ENCODE peak calls at places on chromosomes 5 and 9, in five cellular contexts. One of them, this sample, is unnamed.

GRCh38 chr5:174523311-174524159 is 200.8 kb upstream of the MSX2 start:
- DNase-seq in tibial artery: no peak
- DNase-seq in GM12878: no peak
- DNase-seq in epithelial cell of esophagus: no peak
- DNase-seq in pancreas: no peak
- DNase-seq in this sample: no peak

GRCh38 chr9:131695366-131696162 is 44.3 kb downstream of the RAPGEF1 start:
- DNase-seq in tibial artery: no peak
- DNase-seq in GM12878: no peak
- DNase-seq in epithelial cell of esophagus: no peak
- DNase-seq in pancreas: no peak
- DNase-seq in this sample: no peak

GRCh38 chr5:26700759-26701384 is 337.5 kb downstream of the CDH9 start:
- DNase-seq in tibial artery: no peak
- DNase-seq in GM12878: no peak
- DNase-seq in epithelial cell of esophagus: peak
- DNase-seq in pancreas: no peak
- DNase-seq in this sample: no peak

GRCh38 chr5:76326559-76327351 is 76.3 kb upstream of the IQGAP2 start:
- DNase-seq in tibial artery: no peak
- DNase-seq in GM12878: no peak
- DNase-seq in epithelial cell of esophagus: no peak
- DNase-seq in pancreas: no peak
- DNase-seq in this sample: no peak

GRCh38 chr5:57066921-57067914 is 106.6 kb upstream of the GPBP1 start:
- DNase-seq in tibial artery: no peak
- DNase-seq in GM12878: no peak
- DNase-seq in epithelial cell of esophagus: peak
- DNase-seq in pancreas: no peak
- DNase-seq in this sample: no peak

GRCh38 chr9:96551403-96551802 is 68.2 kb downstream of the CDC14B start:
- DNase-seq in tibial artery: no peak
- DNase-seq in GM12878: no peak
- DNase-seq in epithelial cell of esophagus: no peak
- DNase-seq in pancreas: no peak
- DNase-seq in this sample: no peak

GRCh38 chr5:79875230-79875629 is 115.8 kb downstream of the MTX3 start:
- DNase-seq in tibial artery: no peak
- DNase-seq in GM12878: no peak
- DNase-seq in epithelial cell of esophagus: no peak
- DNase-seq in pancreas: no peak
- DNase-seq in this sample: no peak

GRCh38 chr5:144289277-144289676 is 118.6 kb downstream of the KCTD16 start:
- DNase-seq in tibial artery: no peak
- DNase-seq in GM12878: no peak
- DNase-seq in epithelial cell of esophagus: no peak
- DNase-seq in pancreas: no peak
- DNase-seq in this sample: no peak

GRCh38 chr5:151695464-151695863 is 8.7 kb upstream of the SPARC start:
- DNase-seq in tibial artery: no peak
- DNase-seq in GM12878: no peak
- DNase-seq in epithelial cell of esophagus: no peak
- DNase-seq in pancreas: no peak
- DNase-seq in this sample: no peak

GRCh38 chr5:1748271-1748670 is 51.4 kb downstream of the MRPL36 start:
- DNase-seq in tibial artery: peak
- DNase-seq in GM12878: no peak
- DNase-seq in epithelial cell of esophagus: no peak
- DNase-seq in pancreas: no peak
- DNase-seq in this sample: no peak

GRCh38 chr5:168365581-168366081 is 74.2 kb downstream of the WWC1 start:
- DNase-seq in tibial artery: peak
- DNase-seq in GM12878: no peak
- DNase-seq in epithelial cell of esophagus: peak
- DNase-seq in pancreas: peak
- DNase-seq in this sample: no peak

GRCh38 chr9:76803762-76804161 is 39.5 kb downstream of the PCA3 start:
- DNase-seq in tibial artery: no peak
- DNase-seq in GM12878: no peak
- DNase-seq in epithelial cell of esophagus: no peak
- DNase-seq in pancreas: no peak
- DNase-seq in this sample: no peak

GRCh38 chr5:104626122-104626521 is 1063.5 kb upstream of the NUDT12 start:
- DNase-seq in tibial artery: no peak
- DNase-seq in GM12878: no peak
- DNase-seq in epithelial cell of esophagus: no peak
- DNase-seq in pancreas: no peak
- DNase-seq in this sample: no peak

GRCh38 chr9:137294091-137294683 is 7.9 kb downstream of the NRARP start:
- DNase-seq in tibial artery: no peak
- DNase-seq in GM12878: no peak
- DNase-seq in epithelial cell of esophagus: peak
- DNase-seq in pancreas: peak
- DNase-seq in this sample: no peak
- H3K4me3 ChIP-seq in tibial artery: no peak
- H3K4me3 ChIP-seq in GM12878: no peak
- H3K4me3 ChIP-seq in epithelial cell of esophagus: peak
- H3K4me3 ChIP-seq in pancreas: peak
- H3K4me3 ChIP-seq in this sample: no peak

DNA sequence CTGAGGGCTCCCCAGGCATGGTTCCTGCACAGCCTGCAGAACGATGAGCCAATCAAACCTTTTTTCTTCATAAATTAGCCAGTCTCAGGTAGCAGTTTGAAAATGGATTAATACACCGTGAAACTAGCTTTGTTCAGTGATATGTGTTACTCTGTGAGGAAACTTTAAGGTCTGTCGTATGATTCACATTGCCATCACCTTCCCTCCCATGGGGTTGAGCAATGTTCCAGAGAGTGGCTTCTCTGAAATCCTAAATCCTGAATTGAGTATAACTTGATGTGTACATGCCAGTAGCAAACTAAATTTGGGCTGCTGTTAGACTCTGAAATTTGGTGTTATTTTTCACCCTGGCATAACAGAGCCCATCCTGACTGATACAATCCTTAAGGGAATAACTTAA is 866.4 kb upstream of the C9orf72 start:
- DNase-seq in tibial artery: no peak
- DNase-seq in GM12878: no peak
- DNase-seq in epithelial cell of esophagus: peak
- DNase-seq in pancreas: no peak
- DNase-seq in this sample: no peak
- H3K4me3 ChIP-seq in tibial artery: no peak
- H3K4me3 ChIP-seq in GM12878: no peak
- H3K4me3 ChIP-seq in epithelial cell of esophagus: no peak
- H3K4me3 ChIP-seq in pancreas: no peak
- H3K4me3 ChIP-seq in this sample: no peak

DNA sequence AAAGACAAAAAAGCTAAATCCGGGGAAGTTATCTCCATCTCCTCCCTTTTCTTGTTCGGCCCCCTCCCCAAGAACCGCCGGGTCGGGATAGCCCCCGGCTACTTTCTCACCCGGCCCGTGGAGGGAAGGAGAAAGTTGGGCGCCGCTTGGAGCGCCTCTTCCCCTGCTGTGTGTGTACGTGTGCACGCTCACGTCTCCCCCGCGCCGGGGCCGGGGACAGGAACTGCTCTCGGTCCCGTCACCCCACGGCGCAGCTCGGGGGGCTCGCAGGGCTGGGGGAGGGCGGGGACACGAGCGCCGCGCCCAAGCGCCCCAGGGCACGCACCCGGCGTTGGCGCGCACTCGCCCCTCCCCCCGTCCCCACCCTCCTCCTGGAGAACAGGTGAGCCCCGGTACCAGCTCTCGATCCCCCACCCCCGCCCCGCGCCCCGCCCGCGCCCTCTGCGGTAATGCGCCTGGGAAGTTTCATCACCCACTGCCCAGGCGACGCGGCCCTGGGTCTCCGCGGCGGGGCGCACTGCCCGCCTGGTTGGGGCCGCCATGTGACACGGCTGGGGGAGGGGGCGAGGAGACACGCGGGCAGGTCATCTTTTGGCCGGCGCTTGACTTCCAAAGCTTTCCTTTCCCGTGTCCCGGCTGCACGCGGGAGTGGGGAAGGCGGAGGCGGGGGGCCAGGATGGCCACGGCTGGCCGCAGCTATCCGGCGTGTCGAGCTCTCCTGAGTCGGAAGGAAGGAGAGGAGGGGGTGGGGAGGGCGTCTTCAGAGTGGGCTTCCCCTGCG is 1.3 kb upstream of the STC2 start:
- DNase-seq in tibial artery: no peak
- DNase-seq in GM12878: peak
- DNase-seq in epithelial cell of esophagus: peak
- DNase-seq in pancreas: peak
- DNase-seq in this sample: no peak
- H3K4me3 ChIP-seq in tibial artery: peak
- H3K4me3 ChIP-seq in GM12878: peak
- H3K4me3 ChIP-seq in epithelial cell of esophagus: peak
- H3K4me3 ChIP-seq in pancreas: peak
- H3K4me3 ChIP-seq in this sample: peak

GRCh38 chr5:64987768-64988167 is 219.0 kb downstream of the CWC27 start:
- DNase-seq in tibial artery: no peak
- DNase-seq in GM12878: no peak
- DNase-seq in epithelial cell of esophagus: no peak
- DNase-seq in pancreas: no peak
- DNase-seq in this sample: no peak
- H3K4me3 ChIP-seq in tibial artery: no peak
- H3K4me3 ChIP-seq in GM12878: no peak
- H3K4me3 ChIP-seq in epithelial cell of esophagus: no peak
- H3K4me3 ChIP-seq in pancreas: no peak
- H3K4me3 ChIP-seq in this sample: no peak

GRCh38 chr9:94128580-94128979 is 44.3 kb downstream of the PTPDC1 start:
- DNase-seq in tibial artery: no peak
- DNase-seq in GM12878: no peak
- DNase-seq in epithelial cell of esophagus: no peak
- DNase-seq in pancreas: no peak
- DNase-seq in this sample: no peak

GRCh38 chr9:94126844-94127243 is 42.6 kb downstream of the PTPDC1 start:
- DNase-seq in tibial artery: no peak
- DNase-seq in GM12878: no peak
- DNase-seq in epithelial cell of esophagus: no peak
- DNase-seq in pancreas: no peak
- DNase-seq in this sample: no peak

GRCh38 chr9:94127806-94128205 is 43.5 kb downstream of the PTPDC1 start:
- DNase-seq in tibial artery: no peak
- DNase-seq in GM12878: no peak
- DNase-seq in epithelial cell of esophagus: no peak
- DNase-seq in pancreas: no peak
- DNase-seq in this sample: no peak
- H3K4me3 ChIP-seq in tibial artery: no peak
- H3K4me3 ChIP-seq in GM12878: no peak
- H3K4me3 ChIP-seq in epithelial cell of esophagus: no peak
- H3K4me3 ChIP-seq in pancreas: no peak
- H3K4me3 ChIP-seq in this sample: no peak

DNA sequence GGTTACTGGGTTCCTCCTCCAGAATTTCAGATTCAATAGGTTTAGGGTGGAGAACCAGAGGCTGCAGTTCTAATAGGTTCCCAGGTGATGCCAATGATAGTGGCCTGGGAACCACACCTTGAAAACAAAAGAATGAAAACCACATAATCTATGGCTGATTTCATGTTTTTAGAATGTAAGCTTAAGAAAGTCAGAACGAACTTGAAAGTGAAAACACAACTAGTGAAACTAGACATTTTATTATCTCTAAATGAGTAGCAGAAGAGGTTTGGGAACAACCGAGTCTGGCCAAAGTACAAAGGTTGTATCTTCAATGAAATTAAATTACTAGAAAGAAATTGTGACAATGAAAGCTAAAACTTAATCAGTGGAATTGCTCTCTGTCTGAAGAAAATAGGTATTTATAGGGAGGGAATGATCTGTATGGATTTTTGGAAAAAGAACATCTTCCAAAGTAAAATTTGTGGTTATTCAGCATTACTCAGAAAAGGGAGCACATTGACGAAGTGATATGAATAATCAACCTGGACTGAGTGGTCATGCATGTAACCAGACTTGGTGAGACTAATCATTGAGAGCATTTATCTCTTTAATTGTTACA is 24.9 kb upstream of the CEP120 start:
- DNase-seq in tibial artery: no peak
- DNase-seq in GM12878: peak
- DNase-seq in epithelial cell of esophagus: no peak
- DNase-seq in pancreas: no peak
- DNase-seq in this sample: peak
- H3K4me3 ChIP-seq in tibial artery: no peak
- H3K4me3 ChIP-seq in GM12878: no peak
- H3K4me3 ChIP-seq in epithelial cell of esophagus: no peak
- H3K4me3 ChIP-seq in pancreas: no peak
- H3K4me3 ChIP-seq in this sample: no peak

GRCh38 chr9:21095561-21095960 is 17.8 kb upstream of the IFNB1 start:
- DNase-seq in tibial artery: no peak
- DNase-seq in GM12878: no peak
- DNase-seq in epithelial cell of esophagus: peak
- DNase-seq in pancreas: no peak
- DNase-seq in this sample: no peak

GRCh38 chr9:21097817-21098216 is 20.1 kb upstream of the IFNB1 start:
- DNase-seq in tibial artery: no peak
- DNase-seq in GM12878: no peak
- DNase-seq in epithelial cell of esophagus: no peak
- DNase-seq in pancreas: no peak
- DNase-seq in this sample: no peak

GRCh38 chr9:21102311-21102710 is 24.6 kb upstream of the IFNB1 start:
- DNase-seq in tibial artery: no peak
- DNase-seq in GM12878: no peak
- DNase-seq in epithelial cell of esophagus: peak
- DNase-seq in pancreas: no peak
- DNase-seq in this sample: no peak

GRCh38 chr9:21096901-21097255 is 19.1 kb upstream of the IFNB1 start:
- DNase-seq in tibial artery: no peak
- DNase-seq in GM12878: no peak
- DNase-seq in epithelial cell of esophagus: no peak
- DNase-seq in pancreas: no peak
- DNase-seq in this sample: no peak

GRCh38 chr9:21096172-21096900 is 18.6 kb upstream of the IFNB1 start:
- DNase-seq in tibial artery: no peak
- DNase-seq in GM12878: peak
- DNase-seq in epithelial cell of esophagus: peak
- DNase-seq in pancreas: no peak
- DNase-seq in this sample: peak
- H3K4me3 ChIP-seq in tibial artery: peak
- H3K4me3 ChIP-seq in GM12878: peak
- H3K4me3 ChIP-seq in epithelial cell of esophagus: peak
- H3K4me3 ChIP-seq in pancreas: no peak
- H3K4me3 ChIP-seq in this sample: peak